ENCODE peak calls at places on chromosomes 5 and 9, in eight cellular contexts. C is psoas muscle, K is cardiac fibroblast, A is hepatocyte, J is heart left ventricle, S is natural killer cell, T is Calu3, V is pancreas. Q is an unnamed sample.
A peak's percentile ranks its signal among the peaks of the same experiment; 100 is the strongest.

GRCh38 chr9:122779181-122779580 is 9.6 kb upstream of the OR5C1 start:
- DNase-seq in C (no peak), K (no peak), A (no peak), J (no peak), S (no peak), T (no peak), V (no peak), Q (no peak)

GRCh38 chr9:132556701-132557100 is 25.7 kb upstream of the BARHL1 start:
- DNase-seq in C (no peak), K (no peak), A (no peak), J (no peak), S (no peak), T (no peak), V (peak; percentile 11), Q (no peak)

GRCh38 chr9:99572529-99572928 is 249.2 kb upstream of the NR4A3 start:
- DNase-seq in C (no peak), K (no peak), A (no peak), J (no peak), S (no peak), T (no peak), V (no peak), Q (no peak)

GRCh38 chr9:136943291-136944093 is 1.0 kb downstream of the FBXW5 start:
- DNase-seq in C (no peak), K (peak; percentile 34), A (peak; percentile 64), J (peak; percentile 61), S (no peak), T (peak; percentile 46), V (no peak), Q (peak; percentile 42)

GRCh38 chr5:14234204-14234603 is 91.1 kb downstream of the TRIO start:
- DNase-seq in C (no peak), K (peak; percentile 22), A (no peak), J (no peak), S (no peak), T (peak; percentile 52), V (no peak), Q (peak; percentile 31)

GRCh38 chr9:136285501-136286358 is 18.2 kb downstream of the CCDC187 start:
- DNase-seq in C (no peak), K (no peak), A (no peak), J (no peak), S (no peak), T (no peak), V (peak; percentile 59), Q (no peak)

GRCh38 chr5:158740358-158740757 is 359.4 kb downstream of the EBF1 start:
- DNase-seq in C (no peak), K (no peak), A (no peak), J (no peak), S (no peak), T (no peak), V (no peak), Q (no peak)

GRCh38 chr5:160479926-160480325 is 58.3 kb downstream of the PTTG1 start:
- DNase-seq in C (no peak), K (peak; percentile 59), A (no peak), J (no peak), S (no peak), T (no peak), V (no peak), Q (peak; percentile 38)

GRCh38 chr5:36392818-36393217 is 91.1 kb upstream of the RANBP3L start:
- DNase-seq in C (no peak), K (peak; percentile 77), A (no peak), J (no peak), S (no peak), T (no peak), V (no peak), Q (peak; percentile 64)

GRCh38 chr9:136054146-136054545 is 40.9 kb downstream of the NACC2 start:
- DNase-seq in C (no peak), K (no peak), A (no peak), J (no peak), S (no peak), T (no peak), V (no peak), Q (no peak)

GRCh38 chr5:607541-608285 is 4.4 kb upstream of the CEP72 start:
- DNase-seq in C (no peak), K (no peak), A (no peak), J (no peak), S (no peak), T (no peak), V (peak; percentile 57), Q (no peak)

GRCh38 chr9:29974197-29974596 is 2400.9 kb upstream of the C9orf72 start:
- DNase-seq in C (no peak), K (no peak), A (no peak), J (no peak), S (no peak), T (no peak), V (no peak), Q (no peak)

GRCh38 chr5:172607213-172607793 is 33.8 kb upstream of the NEURL1B start:
- DNase-seq in C (peak; percentile 53), K (peak; percentile 85), A (no peak), J (peak; percentile 78), S (no peak), T (no peak), V (no peak), Q (peak; percentile 98)

GRCh38 chr5:132495672-132496630 is 5.4 kb upstream of the IRF1 start:
- DNase-seq in C (peak; percentile 89), K (peak; percentile 97), A (peak; percentile 94), J (peak; percentile 95), S (peak; percentile 60), T (peak; percentile 99), V (peak; percentile 98), Q (peak; percentile 98)
- TF ChIP-seq CTCF in C (no peak), K (no peak), A (no peak), J (no peak), S (no peak), T (no peak), V (no peak), Q (no peak)

DNA sequence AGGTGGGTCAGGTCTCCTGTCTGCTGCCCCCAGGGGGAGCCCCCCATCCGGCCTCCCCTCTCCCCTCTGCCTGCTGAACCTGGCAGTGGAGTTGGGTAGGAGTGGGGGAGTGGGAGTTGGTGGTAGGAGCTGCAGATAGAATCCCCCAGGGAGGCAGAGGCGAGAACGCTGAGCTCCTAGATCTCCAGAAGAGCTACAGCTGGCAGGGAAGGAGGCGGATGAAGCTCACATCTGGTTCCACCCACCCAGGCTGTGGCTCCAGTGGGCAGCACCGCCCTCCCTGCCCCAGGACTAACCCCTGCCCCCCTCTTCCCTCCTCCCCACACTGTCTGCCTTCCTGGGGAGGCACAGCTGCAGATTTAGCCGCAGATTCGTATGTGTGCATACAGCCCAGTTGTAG is 34.3 kb downstream of the C9orf50 start:
- DNase-seq in C (no peak), K (peak; percentile 72), A (no peak), J (no peak), S (no peak), T (no peak), V (no peak), Q (no peak)
- TF ChIP-seq CTCF in C (no peak), K (no peak), A (no peak), J (no peak), S (no peak), T (no peak), V (no peak), Q (no peak)

GRCh38 chr5:181241393-181241975 is 2.2 kb downstream of the RACK1 start:
- DNase-seq in C (no peak), K (peak; percentile 85), A (peak; percentile 65), J (no peak), S (no peak), T (no peak), V (no peak), Q (peak; percentile 98)
- TF ChIP-seq CTCF in C (no peak), K (peak; percentile 19), A (no peak), J (no peak), S (no peak), T (no peak), V (no peak), Q (no peak)

GRCh38 chr9:87167161-87167560 is 219.9 kb upstream of the GAS1 start:
- DNase-seq in C (no peak), K (no peak), A (no peak), J (no peak), S (no peak), T (no peak), V (no peak), Q (no peak)
- TF ChIP-seq CTCF in C (no peak), K (no peak), A (no peak), J (no peak), S (no peak), T (no peak), V (no peak), Q (no peak)

Q was measured in MCF 10A.